ENCODE peak calls at places on chromosomes 3 and 15, in nine cellular contexts. R, U, L, B, A, Z, E, K and G are unnamed samples.

GRCh38 chr3:182248349-182248880 is 536.7 kb downstream of the SOX2 start:
- DNase-seq in R (no peak), U (no peak), L (no peak), B (no peak), A (no peak), Z (no peak), E (no peak), K (peak), G (peak)

GRCh38 chr3:29605845-29606244 is 325.0 kb downstream of the RBMS3 start:
- DNase-seq in R (no peak), U (peak), L (peak), B (no peak), A (no peak), Z (no peak), E (peak), K (peak), G (no peak)

GRCh38 chr15:87639305-87640011 is 617.1 kb downstream of the NTRK3 start:
- DNase-seq in R (no peak), U (peak), L (no peak), B (no peak), A (no peak), Z (no peak), E (no peak), K (no peak), G (no peak)

GRCh38 chr3:124118397-124118796 is 126.5 kb upstream of the ROPN1 start:
- DNase-seq in R (no peak), U (no peak), L (peak), B (no peak), A (no peak), Z (no peak), E (peak), K (peak), G (no peak)

GRCh38 chr3:47504113-47504512 is 9.4 kb downstream of the ELP6 start:
- DNase-seq in R (no peak), U (no peak), L (no peak), B (no peak), A (no peak), Z (no peak), E (no peak), K (no peak), G (no peak)

GRCh38 chr3:143514874-143515273 is 333.4 kb downstream of the SLC9A9 start:
- DNase-seq in R (no peak), U (no peak), L (no peak), B (no peak), A (no peak), Z (no peak), E (no peak), K (no peak), G (no peak)

GRCh38 chr15:38810686-38811085 is 246.1 kb upstream of the RASGRP1 start:
- DNase-seq in R (no peak), U (no peak), L (no peak), B (no peak), A (no peak), Z (no peak), E (no peak), K (no peak), G (no peak)

GRCh38 chr15:42151736-42152135 is 4.7 kb downstream of the PLA2G4F start:
- DNase-seq in R (no peak), U (peak), L (no peak), B (no peak), A (no peak), Z (no peak), E (no peak), K (no peak), G (no peak)

GRCh38 chr3:57948080-57948671 is 60.0 kb upstream of the FLNB start:
- DNase-seq in R (no peak), U (no peak), L (no peak), B (peak), A (no peak), Z (no peak), E (no peak), K (no peak), G (no peak)

GRCh38 chr3:196941846-196942225 is 492 bp downstream of the NCBP2 start:
- DNase-seq in R (peak), U (peak), L (peak), B (peak), A (peak), Z (no peak), E (no peak), K (peak), G (peak)

GRCh38 chr15:82263350-82263749 is 732 bp downstream of the SAXO2 start:
- DNase-seq in R (no peak), U (no peak), L (no peak), B (peak), A (no peak), Z (no peak), E (no peak), K (peak), G (no peak)

GRCh38 chr3:195155842-195156241 is 115.1 kb downstream of the XXYLT1 start:
- DNase-seq in R (no peak), U (no peak), L (no peak), B (no peak), A (no peak), Z (no peak), E (no peak), K (no peak), G (no peak)

GRCh38 chr3:176948123-176948522 is 249.2 kb downstream of the TBL1XR1 start:
- DNase-seq in R (no peak), U (no peak), L (no peak), B (no peak), A (no peak), Z (no peak), E (no peak), K (no peak), G (no peak)

GRCh38 chr15:72585659-72586058 is 68.8 kb upstream of the GOLGA6B start:
- DNase-seq in R (no peak), U (peak), L (peak), B (no peak), A (no peak), Z (no peak), E (peak), K (peak), G (no peak)

GRCh38 chr3:153348457-153349137 is 186.6 kb downstream of the RAP2B start:
- DNase-seq in R (no peak), U (no peak), L (peak), B (no peak), A (no peak), Z (no peak), E (no peak), K (peak), G (no peak)

GRCh38 chr3:81823882-81824395 is 62.5 kb upstream of the GBE1 start:
- DNase-seq in R (no peak), U (peak), L (peak), B (no peak), A (no peak), Z (no peak), E (no peak), K (no peak), G (no peak)

GRCh38 chr15:77605582-77605981 is 27.1 kb downstream of the LINGO1 start:
- DNase-seq in R (no peak), U (no peak), L (no peak), B (no peak), A (no peak), Z (no peak), E (no peak), K (no peak), G (no peak)

GRCh38 chr3:183775781-183776180 is 49.6 kb downstream of the MAP6D1 start:
- DNase-seq in R (peak), U (no peak), L (peak), B (no peak), A (no peak), Z (no peak), E (no peak), K (no peak), G (no peak)

GRCh38 chr3:27119639-27120038 is 249.5 kb downstream of the NEK10 start:
- DNase-seq in R (no peak), U (no peak), L (no peak), B (no peak), A (no peak), Z (no peak), E (no peak), K (no peak), G (no peak)

GRCh38 chr3:158505117-158505516 is 65.9 kb upstream of the MLF1 start:
- DNase-seq in R (no peak), U (no peak), L (no peak), B (no peak), A (no peak), Z (no peak), E (no peak), K (no peak), G (no peak)

GRCh38 chr15:66899555-66900350 is 165.6 kb upstream of the SMAD3 start:
- DNase-seq in R (no peak), U (no peak), L (peak), B (no peak), A (no peak), Z (no peak), E (peak), K (peak), G (no peak)

GRCh38 chr15:59105839-59106238 is 893 bp downstream of the CCNB2 start:
- DNase-seq in R (no peak), U (no peak), L (no peak), B (no peak), A (no peak), Z (no peak), E (no peak), K (peak), G (peak)

GRCh38 chr3:122520861-122521260 is 6.1 kb upstream of the KPNA1 start:
- DNase-seq in R (no peak), U (no peak), L (no peak), B (no peak), A (no peak), Z (no peak), E (no peak), K (peak), G (no peak)

GRCh38 chr3:160376681-160377080 is 22.3 kb downstream of the IFT80 start:
- DNase-seq in R (no peak), U (no peak), L (peak), B (no peak), A (no peak), Z (no peak), E (peak), K (peak), G (no peak)

GRCh38 chr15:70208332-70208731 is 110.6 kb upstream of the TLE3 start:
- DNase-seq in R (no peak), U (no peak), L (no peak), B (no peak), A (no peak), Z (no peak), E (no peak), K (no peak), G (no peak)

GRCh38 chr15:41494190-41494921 is 682 bp downstream of the ITPKA start:
- DNase-seq in R (no peak), U (no peak), L (no peak), B (peak), A (peak), Z (no peak), E (no peak), K (peak), G (peak)

GRCh38 chr3:141875893-141876380 is 506 bp upstream of the ATP1B3 start:
- DNase-seq in R (peak), U (peak), L (peak), B (peak), A (peak), Z (no peak), E (peak), K (no peak), G (no peak)

GRCh38 chr15:51093488-51093864 is 1.2 kb downstream of the TNFAIP8L3 start:
- DNase-seq in R (no peak), U (no peak), L (no peak), B (no peak), A (no peak), Z (no peak), E (no peak), K (no peak), G (no peak)

GRCh38 chr3:125556314-125556713 is 36.3 kb upstream of the SNX4 start:
- DNase-seq in R (no peak), U (peak), L (peak), B (no peak), A (no peak), Z (no peak), E (peak), K (no peak), G (no peak)
- TF ChIP-seq CTCF in R (no peak), U (no peak), L (no peak), B (no peak), A (no peak), Z (no peak), E (no peak), K (no peak), G (no peak)

GRCh38 chr3:104987859-104988258 is 378.9 kb upstream of the ALCAM start:
- DNase-seq in R (no peak), U (peak), L (no peak), B (no peak), A (no peak), Z (no peak), E (no peak), K (peak), G (no peak)
- TF ChIP-seq CTCF in R (no peak), U (no peak), L (peak), B (peak), A (no peak), Z (no peak), E (peak), K (peak), G (no peak)

GRCh38 chr15:76338555-76339301 is 2.2 kb downstream of the ISL2 start:
- DNase-seq in R (no peak), U (no peak), L (no peak), B (peak), A (no peak), Z (no peak), E (no peak), K (no peak), G (peak)
- TF ChIP-seq CTCF in R (no peak), U (no peak), L (no peak), B (no peak), A (no peak), Z (no peak), E (no peak), K (no peak), G (no peak)

DNA sequence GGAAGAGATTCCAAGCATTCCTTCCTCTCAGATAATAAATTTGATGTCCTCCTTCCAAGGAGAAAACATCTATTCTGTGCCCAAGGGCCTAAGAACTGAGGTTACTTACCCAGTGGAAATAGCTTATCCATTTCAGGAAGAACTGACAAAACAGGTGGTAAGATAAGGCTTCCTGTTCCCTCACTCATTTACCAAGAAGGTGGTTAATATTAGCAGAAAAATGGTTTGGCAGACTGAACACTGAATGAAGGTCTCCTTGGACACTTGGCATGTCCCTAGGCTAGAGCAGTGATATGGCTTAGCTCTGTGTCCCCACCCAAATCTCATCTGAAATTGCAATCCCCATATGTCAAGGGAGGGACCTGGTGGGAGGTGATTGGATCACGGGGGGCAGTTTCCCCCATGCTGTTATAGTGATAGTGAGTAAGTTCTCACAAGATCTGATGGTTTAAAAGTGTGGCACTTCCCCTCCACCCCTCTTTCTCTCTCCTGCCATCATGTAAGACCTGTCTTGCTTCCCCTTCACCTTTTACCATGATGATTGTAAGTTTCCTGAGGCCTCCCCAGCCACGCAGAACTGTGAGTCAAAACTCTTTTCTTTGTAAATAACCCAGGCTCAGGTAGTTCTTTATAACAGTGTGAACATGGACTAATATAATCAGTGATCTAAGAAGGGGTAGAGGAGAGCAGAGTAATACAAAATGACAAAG is 127.4 kb downstream of the ST8SIA2 start:
- DNase-seq in R (no peak), U (no peak), L (no peak), B (no peak), A (no peak), Z (no peak), E (no peak), K (no peak), G (no peak)
- TF ChIP-seq CTCF in R (no peak), U (no peak), L (no peak), B (no peak), A (no peak), Z (no peak), E (no peak), K (no peak), G (no peak)

GRCh38 chr15:23073890-23074631 is 34.7 kb upstream of the TUBGCP5 start:
- DNase-seq in R (no peak), U (no peak), L (no peak), B (no peak), A (no peak), Z (peak), E (no peak), K (peak), G (no peak)

GRCh38 chr15:23072633-23073032 is 33.3 kb upstream of the TUBGCP5 start:
- DNase-seq in R (no peak), U (no peak), L (no peak), B (no peak), A (no peak), Z (no peak), E (no peak), K (no peak), G (no peak)

GRCh38 chr15:23065836-23066235 is 26.5 kb upstream of the TUBGCP5 start:
- DNase-seq in R (no peak), U (no peak), L (no peak), B (no peak), A (no peak), Z (no peak), E (no peak), K (no peak), G (no peak)

GRCh38 chr15:23067416-23067815 is 28.0 kb upstream of the TUBGCP5 start:
- DNase-seq in R (no peak), U (no peak), L (no peak), B (no peak), A (no peak), Z (no peak), E (no peak), K (no peak), G (no peak)

DNA sequence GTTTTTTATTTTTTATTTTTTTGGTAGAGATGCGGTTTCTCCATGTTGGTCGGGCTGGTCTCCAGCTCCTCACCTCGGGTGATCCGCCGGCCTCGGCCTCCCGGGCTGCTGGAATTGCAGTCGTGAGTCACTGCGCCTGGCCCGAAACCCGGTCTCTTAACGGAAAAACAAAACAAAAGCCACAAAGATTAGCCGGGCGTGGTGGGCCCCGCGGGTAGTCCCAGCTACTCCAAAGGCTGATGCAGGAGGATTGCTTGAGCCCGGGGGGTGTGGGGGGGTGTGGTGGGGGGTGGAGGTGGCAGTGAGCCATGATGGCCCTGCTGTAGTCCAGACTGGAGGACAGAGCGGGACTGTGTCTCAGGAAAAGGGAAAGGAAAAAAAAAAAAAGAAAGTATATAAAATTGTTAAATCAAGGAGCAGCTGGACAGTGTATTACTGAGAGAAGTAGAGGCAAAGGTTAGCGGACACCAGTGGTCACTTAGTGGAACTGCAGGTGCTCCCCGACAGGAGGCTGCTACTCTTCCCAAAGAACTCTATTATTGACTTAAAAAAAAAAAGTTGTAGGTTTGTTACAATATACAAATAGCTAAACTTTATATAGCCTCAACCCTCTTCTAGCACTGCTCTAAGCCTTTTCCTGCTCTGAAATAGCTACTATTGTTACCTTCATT is 30.3 kb upstream of the TUBGCP5 start:
- DNase-seq in R (no peak), U (no peak), L (no peak), B (peak), A (no peak), Z (no peak), E (no peak), K (peak), G (no peak)
- TF ChIP-seq CTCF in R (peak), U (no peak), L (no peak), B (peak), A (no peak), Z (no peak), E (peak), K (peak), G (no peak)

DNA sequence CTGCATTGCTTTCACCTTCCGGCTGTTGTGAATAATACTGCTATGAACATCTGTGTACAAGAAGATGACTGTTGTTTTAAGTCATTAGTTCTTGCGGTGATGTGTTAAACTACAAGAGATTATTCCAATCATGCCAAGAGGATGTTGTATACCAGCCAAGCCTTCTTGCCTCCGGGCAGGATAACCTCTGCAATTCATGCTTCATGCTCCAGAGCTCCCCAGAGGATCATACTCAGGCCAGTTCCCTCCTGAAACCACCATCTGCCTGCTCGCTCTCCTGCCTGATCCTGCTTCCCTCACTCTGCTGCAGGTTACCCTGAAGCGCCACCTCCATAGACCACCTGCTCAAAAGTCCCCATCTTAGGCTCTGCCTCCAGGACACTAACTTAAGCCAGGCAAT is 187.1 kb upstream of the PROK2 start:
- DNase-seq in R (no peak), U (no peak), L (peak), B (no peak), A (no peak), Z (no peak), E (peak), K (peak), G (no peak)
- TF ChIP-seq CTCF in R (no peak), U (no peak), L (no peak), B (no peak), A (no peak), Z (no peak), E (peak), K (no peak), G (no peak)

GRCh38 chr3:53422954-53423708 is 71.3 kb upstream of the CACNA1D start:
- DNase-seq in R (no peak), U (no peak), L (no peak), B (no peak), A (no peak), Z (no peak), E (no peak), K (no peak), G (no peak)

GRCh38 chr3:53425936-53426335 is 68.5 kb upstream of the CACNA1D start:
- DNase-seq in R (no peak), U (no peak), L (no peak), B (no peak), A (no peak), Z (no peak), E (no peak), K (no peak), G (no peak)

GRCh38 chr3:53426918-53427317 is 67.5 kb upstream of the CACNA1D start:
- DNase-seq in R (no peak), U (no peak), L (no peak), B (no peak), A (no peak), Z (no peak), E (no peak), K (no peak), G (no peak)
- TF ChIP-seq CTCF in R (no peak), U (no peak), L (no peak), B (peak), A (no peak), Z (no peak), E (peak), K (no peak), G (no peak)

GRCh38 chr3:8503871-8504610 is 2.4 kb downstream of the LMCD1 start:
- DNase-seq in R (no peak), U (peak), L (no peak), B (no peak), A (no peak), Z (no peak), E (no peak), K (no peak), G (no peak)
- TF ChIP-seq CTCF in R (no peak), U (no peak), L (peak), B (peak), A (no peak), Z (no peak), E (no peak), K (no peak), G (no peak)

GRCh38 chr3:151660890-151661289 is 72.8 kb upstream of the AADACL2 start:
- DNase-seq in R (no peak), U (peak), L (peak), B (no peak), A (no peak), Z (no peak), E (no peak), K (peak), G (no peak)
- TF ChIP-seq CTCF in R (no peak), U (peak), L (peak), B (peak), A (no peak), Z (peak), E (peak), K (peak), G (no peak)